ENCODE peak calls at places on chromosomes 2 and 18, in four cellular contexts. One of them, this sample, is unnamed.

GRCh38 chr2:107588960-107589542 is 237.6 kb upstream of the RGPD4 start:
- DNase-seq in uterus: no peak
- DNase-seq in ovary: no peak
- DNase-seq in Peyer's patch: no peak
- DNase-seq in this sample: no peak

GRCh38 chr2:207156451-207157161 is 9.1 kb downstream of the KLF7 start:
- DNase-seq in uterus: no peak
- DNase-seq in ovary: no peak
- DNase-seq in Peyer's patch: no peak
- DNase-seq in this sample: no peak

GRCh38 chr2:41775381-41776025 is 272.3 kb upstream of the PKDCC start:
- DNase-seq in uterus: no peak
- DNase-seq in Peyer's patch: no peak
- DNase-seq in ovary: no peak
- DNase-seq in this sample: no peak

GRCh38 chr18:32435631-32436500 is 34.8 kb downstream of the GAREM1 start:
- DNase-seq in uterus: no peak
- DNase-seq in Peyer's patch: no peak
- DNase-seq in ovary: no peak
- DNase-seq in this sample: peak

GRCh38 chr2:157809212-157809611 is 66.9 kb downstream of the ACVR1 start:
- DNase-seq in uterus: no peak
- DNase-seq in Peyer's patch: no peak
- DNase-seq in ovary: no peak
- DNase-seq in this sample: no peak

GRCh38 chr2:173578404-173579092 is 223.9 kb downstream of the CDCA7 start:
- DNase-seq in ovary: no peak
- DNase-seq in uterus: no peak
- DNase-seq in Peyer's patch: no peak
- DNase-seq in this sample: no peak

GRCh38 chr2:145836986-145837385 is 1317.1 kb upstream of the ZEB2 start:
- DNase-seq in uterus: no peak
- DNase-seq in ovary: no peak
- DNase-seq in Peyer's patch: no peak
- DNase-seq in this sample: no peak

GRCh38 chr18:58362829-58363231 is 266.1 kb downstream of the ALPK2 start:
- DNase-seq in uterus: no peak
- DNase-seq in Peyer's patch: no peak
- DNase-seq in ovary: no peak
- DNase-seq in this sample: no peak

GRCh38 chr2:101185656-101186055 is 34.5 kb upstream of the TBC1D8 start:
- DNase-seq in uterus: no peak
- DNase-seq in Peyer's patch: no peak
- DNase-seq in ovary: no peak
- DNase-seq in this sample: no peak

GRCh38 chr2:223010641-223011040 is 41.3 kb upstream of the KCNE4 start:
- DNase-seq in ovary: no peak
- DNase-seq in Peyer's patch: no peak
- DNase-seq in uterus: no peak
- DNase-seq in this sample: no peak

GRCh38 chr2:51441786-51442185 is 409.9 kb upstream of the NRXN1 start:
- DNase-seq in ovary: no peak
- DNase-seq in uterus: no peak
- DNase-seq in Peyer's patch: no peak
- DNase-seq in this sample: no peak

GRCh38 chr2:218889937-218890336 is 9.3 kb downstream of the WNT10A start:
- DNase-seq in ovary: no peak
- DNase-seq in uterus: no peak
- DNase-seq in Peyer's patch: no peak
- DNase-seq in this sample: no peak

GRCh38 chr2:105235388-105236059 is 6.0 kb upstream of the GPR45 start:
- DNase-seq in uterus: peak
- DNase-seq in ovary: peak
- DNase-seq in Peyer's patch: peak
- DNase-seq in this sample: peak

GRCh38 chr2:51003345-51004192 is 28.4 kb downstream of the NRXN1 start:
- DNase-seq in uterus: no peak
- DNase-seq in ovary: no peak
- DNase-seq in Peyer's patch: no peak
- DNase-seq in this sample: no peak

GRCh38 chr18:58140366-58141325 is 96.6 kb downstream of the NEDD4L start:
- DNase-seq in Peyer's patch: no peak
- DNase-seq in ovary: no peak
- DNase-seq in uterus: no peak
- DNase-seq in this sample: peak

GRCh38 chr2:180050246-180050645 is 43.1 kb upstream of the CWC22 start:
- DNase-seq in ovary: no peak
- DNase-seq in Peyer's patch: no peak
- DNase-seq in uterus: no peak
- DNase-seq in this sample: no peak

GRCh38 chr18:4455113-4455811 is at the start of gene DLGAP1:
- DNase-seq in uterus: no peak
- DNase-seq in Peyer's patch: peak
- DNase-seq in ovary: peak
- DNase-seq in this sample: peak

GRCh38 chr2:27184115-27184514 is 27.7 kb upstream of the ATRAID start:
- DNase-seq in Peyer's patch: no peak
- DNase-seq in uterus: peak
- DNase-seq in ovary: peak
- DNase-seq in this sample: no peak

GRCh38 chr2:180012523-180012922 is 5.4 kb upstream of the CWC22 start:
- DNase-seq in ovary: no peak
- DNase-seq in uterus: no peak
- DNase-seq in Peyer's patch: no peak
- DNase-seq in this sample: no peak

GRCh38 chr18:11654736-11655604 is 34.1 kb upstream of the GNAL start:
- DNase-seq in uterus: peak
- DNase-seq in ovary: no peak
- DNase-seq in Peyer's patch: peak
- DNase-seq in this sample: peak

GRCh38 chr2:230956827-230957755 is 32.0 kb upstream of the GPR55 start:
- DNase-seq in ovary: peak
- DNase-seq in Peyer's patch: peak
- DNase-seq in uterus: peak
- DNase-seq in this sample: peak

GRCh38 chr2:198697218-198697617 is 760.5 kb downstream of the SATB2 start:
- DNase-seq in Peyer's patch: no peak
- DNase-seq in ovary: no peak
- DNase-seq in uterus: no peak
- DNase-seq in this sample: no peak

GRCh38 chr2:121386707-121387106 is 101.7 kb upstream of the TFCP2L1 start:
- DNase-seq in uterus: no peak
- DNase-seq in ovary: no peak
- DNase-seq in Peyer's patch: no peak
- DNase-seq in this sample: no peak

GRCh38 chr2:207167129-207167923 is 1.6 kb upstream of the KLF7 start:
- DNase-seq in uterus: no peak
- DNase-seq in Peyer's patch: no peak
- DNase-seq in ovary: no peak
- DNase-seq in this sample: no peak

GRCh38 chr18:78980279-78980771 is 707 bp downstream of the SALL3 start:
- DNase-seq in uterus: no peak
- DNase-seq in Peyer's patch: peak
- DNase-seq in ovary: no peak
- DNase-seq in this sample: peak

GRCh38 chr18:23967321-23968089 is 47.0 kb upstream of the TTC39C start:
- DNase-seq in Peyer's patch: no peak
- DNase-seq in ovary: no peak
- DNase-seq in uterus: no peak
- DNase-seq in this sample: peak

GRCh38 chr2:63692002-63692606 is 103.3 kb downstream of the MDH1 start:
- DNase-seq in uterus: no peak
- DNase-seq in Peyer's patch: no peak
- DNase-seq in ovary: no peak
- DNase-seq in this sample: no peak

GRCh38 chr18:75284566-75284965 is 74.0 kb downstream of the TSHZ1 start:
- DNase-seq in Peyer's patch: no peak
- DNase-seq in uterus: no peak
- DNase-seq in ovary: no peak
- DNase-seq in this sample: peak

GRCh38 chr18:58321986-58322385 is 278.0 kb downstream of the NEDD4L start:
- DNase-seq in Peyer's patch: no peak
- DNase-seq in uterus: peak
- DNase-seq in ovary: no peak
- DNase-seq in this sample: peak

GRCh38 chr2:109433926-109434325 is 179.8 kb downstream of the SEPTIN10 start:
- DNase-seq in uterus: no peak
- DNase-seq in ovary: no peak
- DNase-seq in Peyer's patch: no peak
- DNase-seq in this sample: no peak

GRCh38 chr2:55721601-55722215 is 28.1 kb upstream of the PNPT1 start:
- DNase-seq in ovary: no peak
- DNase-seq in uterus: no peak
- DNase-seq in Peyer's patch: no peak
- DNase-seq in this sample: no peak

GRCh38 chr2:219475697-219476604 is 22.7 kb upstream of the GMPPA start:
- DNase-seq in Peyer's patch: peak
- DNase-seq in uterus: peak
- DNase-seq in ovary: peak
- DNase-seq in this sample: peak

GRCh38 chr18:40851014-40851429 is 1104.0 kb upstream of the PIK3C3 start:
- DNase-seq in ovary: no peak
- DNase-seq in Peyer's patch: no peak
- DNase-seq in uterus: no peak
- DNase-seq in this sample: no peak

GRCh38 chr2:204718607-204719006 is 173.3 kb downstream of the PARD3B start:
- DNase-seq in Peyer's patch: no peak
- DNase-seq in ovary: no peak
- DNase-seq in uterus: no peak
- DNase-seq in this sample: no peak

GRCh38 chr2:39990335-39990734 is 211.3 kb upstream of the THUMPD2 start:
- DNase-seq in uterus: no peak
- DNase-seq in Peyer's patch: no peak
- DNase-seq in ovary: no peak
- DNase-seq in this sample: no peak

GRCh38 chr2:109120166-109120565 is 8.8 kb upstream of the SH3RF3 start:
- DNase-seq in Peyer's patch: no peak
- DNase-seq in ovary: no peak
- DNase-seq in uterus: no peak
- DNase-seq in this sample: no peak

GRCh38 chr18:40612356-40612755 is 1342.7 kb upstream of the PIK3C3 start:
- DNase-seq in ovary: no peak
- DNase-seq in uterus: no peak
- DNase-seq in Peyer's patch: no peak
- DNase-seq in this sample: no peak

GRCh38 chr2:54520687-54521086 is 64.6 kb downstream of the SPTBN1 start:
- DNase-seq in Peyer's patch: no peak
- DNase-seq in uterus: no peak
- DNase-seq in ovary: no peak
- DNase-seq in this sample: no peak

GRCh38 chr2:145027073-145027459 is 507.1 kb upstream of the ZEB2 start:
- DNase-seq in uterus: no peak
- DNase-seq in Peyer's patch: no peak
- DNase-seq in ovary: no peak
- DNase-seq in this sample: no peak

GRCh38 chr2:175855794-175856453 is 146.1 kb downstream of the LNPK start:
- DNase-seq in uterus: no peak
- DNase-seq in ovary: no peak
- DNase-seq in Peyer's patch: no peak
- DNase-seq in this sample: no peak
- TF ChIP-seq POLR2A in uterus: no peak
- TF ChIP-seq POLR2A in ovary: no peak
- TF ChIP-seq POLR2A in Peyer's patch: no peak
- TF ChIP-seq POLR2A in this sample: no peak

DNA sequence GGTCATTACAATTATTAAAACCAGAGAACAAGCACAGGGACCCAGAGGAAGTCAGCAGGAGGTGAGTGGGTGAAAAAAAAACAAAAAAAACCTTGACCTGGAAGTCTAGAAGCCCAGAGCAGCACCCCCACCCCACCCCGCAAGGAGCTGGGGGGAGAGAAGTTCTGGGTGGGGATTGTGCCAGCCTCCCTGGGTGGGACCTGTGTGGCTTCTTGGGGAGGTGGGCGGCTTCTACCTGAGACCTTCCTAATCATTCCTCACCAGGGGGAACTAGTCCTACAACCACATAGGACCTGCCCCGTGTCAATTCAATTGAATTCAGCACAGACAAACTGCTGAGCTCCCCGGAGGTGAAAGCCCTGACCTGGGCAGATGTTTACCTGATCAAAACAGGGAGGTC is 17.3 kb downstream of the EVA1A start:
- DNase-seq in ovary: no peak
- DNase-seq in uterus: no peak
- DNase-seq in Peyer's patch: no peak
- DNase-seq in this sample: no peak
- H3K4me3 ChIP-seq in ovary: no peak
- H3K4me3 ChIP-seq in uterus: no peak
- H3K4me3 ChIP-seq in Peyer's patch: no peak
- H3K4me3 ChIP-seq in this sample: no peak

GRCh38 chr2:96207073-96207777 is 1.4 kb downstream of the STARD7 start:
- DNase-seq in Peyer's patch: no peak
- DNase-seq in ovary: no peak
- DNase-seq in uterus: no peak
- DNase-seq in this sample: no peak

GRCh38 chr2:96209729-96210085 is 1.1 kb upstream of the STARD7 start:
- DNase-seq in Peyer's patch: no peak
- DNase-seq in ovary: no peak
- DNase-seq in uterus: no peak
- DNase-seq in this sample: no peak

GRCh38 chr2:96207778-96208143 is 866 bp downstream of the STARD7 start:
- DNase-seq in uterus: no peak
- DNase-seq in Peyer's patch: no peak
- DNase-seq in ovary: no peak
- DNase-seq in this sample: no peak

GRCh38 chr2:96209011-96209728 is 543 bp upstream of the STARD7 start:
- DNase-seq in uterus: no peak
- DNase-seq in Peyer's patch: no peak
- DNase-seq in ovary: no peak
- DNase-seq in this sample: no peak

GRCh38 chr2:96208144-96209010 is at the start of gene STARD7:
- DNase-seq in ovary: peak
- DNase-seq in Peyer's patch: peak
- DNase-seq in uterus: peak
- DNase-seq in this sample: peak
- TF ChIP-seq POLR2A in ovary: peak
- TF ChIP-seq POLR2A in Peyer's patch: peak
- TF ChIP-seq POLR2A in uterus: peak
- TF ChIP-seq POLR2A in this sample: peak

GRCh38 chr18:44754567-44754966 is 73.9 kb downstream of the SETBP1 start:
- DNase-seq in ovary: no peak
- DNase-seq in uterus: no peak
- DNase-seq in Peyer's patch: no peak
- DNase-seq in this sample: no peak

GRCh38 chr18:44763327-44763726 is 82.6 kb downstream of the SETBP1 start:
- DNase-seq in uterus: no peak
- DNase-seq in ovary: no peak
- DNase-seq in Peyer's patch: no peak
- DNase-seq in this sample: no peak

GRCh38 chr18:44761812-44762211 is 81.1 kb downstream of the SETBP1 start:
- DNase-seq in ovary: peak
- DNase-seq in uterus: no peak
- DNase-seq in Peyer's patch: no peak
- DNase-seq in this sample: no peak

GRCh38 chr18:44759925-44760342 is 79.2 kb downstream of the SETBP1 start:
- DNase-seq in ovary: no peak
- DNase-seq in Peyer's patch: no peak
- DNase-seq in uterus: no peak
- DNase-seq in this sample: no peak

GRCh38 chr18:44758821-44759624 is 78.3 kb downstream of the SETBP1 start:
- DNase-seq in ovary: no peak
- DNase-seq in Peyer's patch: no peak
- DNase-seq in uterus: no peak
- DNase-seq in this sample: no peak
- H3K4me3 ChIP-seq in ovary: no peak
- H3K4me3 ChIP-seq in Peyer's patch: peak
- H3K4me3 ChIP-seq in uterus: no peak
- H3K4me3 ChIP-seq in this sample: no peak

This sample was measured in upper lobe of left lung.